ENCODE peak calls at places on chromosomes 16 and 17, in seven cellular contexts. M is mesendoderm, N is IMR-90, I is H9, Y is trophoblast cell, D is H1, P is mesenchymal stem cell. Z is an unnamed sample.

GRCh38 chr16:84595052-84595481 is 22.8 kb downstream of the COTL1 start:
- DNase-seq in P (no peak), D (no peak), Y (no peak), I (peak; percentile 22), M (no peak), N (no peak), Z (no peak)

GRCh38 chr17:489758-490329 is 137.2 kb upstream of the RPH3AL start:
- DNase-seq in Y (no peak), M (peak; percentile 61), N (peak; percentile 44), D (no peak), P (peak; percentile 66), I (peak; percentile 62), Z (peak; percentile 45)

GRCh38 chr16:73192227-73192894 is 144.4 kb upstream of the ZFHX3 start:
- DNase-seq in I (no peak), M (no peak), D (no peak), Y (no peak), N (no peak), P (no peak), Z (no peak)

GRCh38 chr16:60123387-60124023 is 1389.4 kb upstream of the GOT2 start:
- DNase-seq in N (no peak), I (no peak), Y (no peak), D (no peak), M (no peak), P (no peak), Z (no peak)

GRCh38 chr16:49608095-49608494 is 234.5 kb downstream of the C16orf78 start:
- DNase-seq in Y (no peak), N (no peak), P (no peak), I (peak; percentile 45), M (peak; percentile 45), D (no peak), Z (no peak)

GRCh38 chr16:12187939-12188673 is 211.6 kb downstream of the SNX29 start:
- DNase-seq in N (no peak), P (no peak), Y (no peak), M (no peak), I (no peak), D (no peak), Z (no peak)

GRCh38 chr16:65418435-65418834 is 296.6 kb upstream of the CDH11 start:
- DNase-seq in P (peak; percentile 50), M (no peak), Y (no peak), I (no peak), N (peak; percentile 6), D (no peak), Z (no peak)

GRCh38 chr17:2064511-2064910 is 9.6 kb downstream of the HIC1 start:
- DNase-seq in P (peak; percentile 47), D (no peak), N (no peak), Y (no peak), I (no peak), M (no peak), Z (no peak)

GRCh38 chr17:1035546-1036170 is 38.7 kb downstream of the TIMM22 start:
- DNase-seq in Y (no peak), M (no peak), D (no peak), P (peak; percentile 19), N (no peak), I (no peak), Z (no peak)

GRCh38 chr16:55501549-55502322 is 7.1 kb upstream of the LPCAT2 start:
- DNase-seq in D (no peak), I (peak; percentile 48), M (peak; percentile 36), Y (no peak), P (peak; percentile 35), N (no peak), Z (no peak)

GRCh38 chr17:28397687-28398279 is 8.2 kb downstream of the SLC46A1 start:
- DNase-seq in P (no peak), N (no peak), M (no peak), I (no peak), D (no peak), Y (no peak), Z (no peak)

GRCh38 chr17:77857613-77858012 is 100.9 kb upstream of the TNRC6C start:
- DNase-seq in M (no peak), P (no peak), Y (no peak), I (no peak), N (peak; percentile 26), D (no peak), Z (no peak)

GRCh38 chr17:61199431-61200348 is 200.0 kb upstream of the TBX2 start:
- DNase-seq in N (no peak), Y (no peak), D (no peak), I (no peak), M (no peak), P (no peak), Z (no peak)
- H2AK5ac ChIP-seq in N (peak overlapping the region; percentile 71), Y (no peak overlapping the region), D (no peak overlapping the region), I (no peak overlapping the region), M (no peak overlapping the region), P (no peak overlapping the region), Z (no peak overlapping the region)

GRCh38 chr17:29683481-29683880 is 60.8 kb upstream of the CORO6 start:
- DNase-seq in N (no peak), P (no peak), Y (peak; percentile 57), M (no peak), D (no peak), I (no peak), Z (no peak)
- H2AK5ac ChIP-seq in N (no peak overlapping the region), P (no peak overlapping the region), Y (no peak overlapping the region), M (no peak overlapping the region), D (no peak overlapping the region), I (no peak overlapping the region), Z (no peak overlapping the region)

GRCh38 chr16:23795369-23795768 is 40.4 kb upstream of the PRKCB start:
- DNase-seq in P (no peak), M (no peak), N (no peak), D (no peak), Y (no peak), I (no peak), Z (no peak)
- H2AK5ac ChIP-seq in P (no peak overlapping the region), M (no peak overlapping the region), N (no peak overlapping the region), D (no peak overlapping the region), Y (no peak overlapping the region), I (no peak overlapping the region), Z (no peak overlapping the region)

DNA sequence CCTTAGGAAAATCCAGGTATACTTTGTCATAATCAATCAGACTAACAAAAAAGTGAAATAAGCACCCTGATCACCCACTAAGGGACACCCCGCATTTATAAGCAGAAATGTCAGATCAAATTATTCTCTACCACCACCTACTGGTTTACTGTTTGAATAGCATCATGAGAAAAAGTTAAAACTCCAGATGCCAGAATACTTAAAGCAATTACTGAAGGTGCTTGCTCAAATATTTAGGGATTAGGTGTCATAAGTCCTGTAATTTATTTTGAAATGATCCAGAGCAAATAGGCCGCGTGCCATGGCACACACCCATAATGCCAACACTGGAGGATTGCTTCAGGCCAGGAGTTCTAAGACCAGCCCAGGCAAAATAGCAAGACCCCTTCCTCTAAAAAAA is 2.3 kb downstream of the TOP2A start:
- DNase-seq in M (peak; percentile 45), D (no peak), P (peak; percentile 73), Y (no peak), I (no peak), N (peak; percentile 59), Z (no peak)
- H2AK5ac ChIP-seq in M (no peak overlapping the region), D (no peak overlapping the region), P (no peak overlapping the region), Y (no peak overlapping the region), I (no peak overlapping the region), N (peak overlapping the region; percentile 64), Z (no peak overlapping the region)

DNA sequence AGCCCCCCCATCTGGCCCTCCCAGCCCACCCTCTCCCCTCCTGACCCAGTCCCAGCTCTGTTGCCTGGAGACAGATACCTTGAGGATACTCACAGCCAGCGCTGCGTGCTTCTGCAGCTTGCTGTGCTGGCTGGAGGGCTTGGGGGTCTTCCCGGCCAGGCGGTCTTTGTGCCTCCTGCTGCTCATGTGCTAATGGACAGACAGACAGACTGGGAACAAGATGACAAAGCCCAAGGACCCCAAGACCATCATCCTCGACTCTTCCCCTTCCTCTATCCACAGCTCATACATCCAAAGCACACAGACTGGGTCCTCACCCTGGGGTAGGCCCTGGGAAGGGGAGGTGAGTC is 7.6 kb downstream of the NKIRAS2 start:
- DNase-seq in P (no peak), M (no peak), I (no peak), N (no peak), D (no peak), Y (no peak), Z (no peak)
- H2AK5ac ChIP-seq in P (no peak overlapping the region), M (no peak overlapping the region), I (no peak overlapping the region), N (no peak overlapping the region), D (no peak overlapping the region), Y (peak overlapping the region; percentile 11), Z (peak overlapping the region; percentile 96)

GRCh38 chr17:76535788-76536510 is 1.6 kb downstream of the CYGB start:
- DNase-seq in D (no peak), Y (no peak), N (no peak), I (no peak), M (no peak), P (no peak), Z (no peak)
- H2AK5ac ChIP-seq in D (peak overlapping the region; percentile 24), Y (no peak overlapping the region), N (peak overlapping the region; percentile 55), I (no peak overlapping the region), M (peak overlapping the region; percentile 49), P (no peak overlapping the region), Z (no peak overlapping the region)

DNA sequence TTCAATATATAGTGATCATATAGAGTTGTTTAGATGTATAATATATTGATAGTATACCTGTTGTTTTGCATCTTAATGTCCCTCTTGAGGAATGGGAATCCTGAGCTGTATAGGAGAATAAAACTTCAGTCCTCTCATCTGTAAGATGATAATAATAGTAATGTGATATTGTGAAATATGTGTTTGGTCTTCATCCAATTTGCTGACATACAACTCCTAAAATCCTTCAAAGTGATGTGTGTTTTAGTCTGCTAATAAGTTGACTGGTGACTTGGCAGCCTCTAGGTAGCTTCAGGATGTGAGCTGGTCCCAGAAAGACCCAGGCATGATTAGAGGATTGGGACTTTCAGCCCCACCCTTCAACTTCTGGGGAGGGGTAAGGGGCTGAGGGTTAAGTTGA is 22.8 kb upstream of the NFAT5 start:
- DNase-seq in D (no peak), Y (no peak), M (no peak), N (peak; percentile 40), I (no peak), P (no peak), Z (no peak)
- H2AK5ac ChIP-seq in D (no peak overlapping the region), Y (no peak overlapping the region), M (no peak overlapping the region), N (no peak overlapping the region), I (no peak overlapping the region), P (no peak overlapping the region), Z (no peak overlapping the region)

DNA sequence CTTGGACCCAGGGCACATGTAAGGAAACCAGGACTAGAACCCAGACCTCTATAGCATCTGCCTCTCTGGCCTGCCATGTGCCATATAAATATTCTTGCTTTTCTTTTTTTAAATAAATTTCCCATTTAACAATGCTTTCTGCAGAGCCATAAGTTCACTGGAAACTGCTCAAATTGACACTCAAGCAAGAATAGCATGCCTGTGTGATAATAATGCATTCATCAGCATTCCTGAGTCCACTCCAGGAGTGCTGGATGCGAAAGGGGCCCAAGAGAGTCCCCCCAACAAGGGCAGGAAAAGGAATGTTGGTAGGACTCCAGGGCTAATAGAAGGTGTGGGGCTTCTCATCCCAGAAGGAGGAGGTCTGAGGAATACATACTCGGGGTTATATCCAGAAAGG is 78.4 kb downstream of the HLF start:
- DNase-seq in N (no peak), D (no peak), M (no peak), Y (no peak), P (no peak), I (no peak), Z (no peak)
- H2AK5ac ChIP-seq in N (no peak overlapping the region), D (no peak overlapping the region), M (no peak overlapping the region), Y (no peak overlapping the region), P (no peak overlapping the region), I (no peak overlapping the region), Z (no peak overlapping the region)

GRCh38 chr16:8691728-8692127 is 17.3 kb downstream of the ABAT start:
- DNase-seq in M (no peak), P (no peak), D (no peak), N (no peak), I (no peak), Y (no peak), Z (no peak)
- H2AK5ac ChIP-seq in M (no peak overlapping the region), P (no peak overlapping the region), D (no peak overlapping the region), N (no peak overlapping the region), I (no peak overlapping the region), Y (no peak overlapping the region), Z (no peak overlapping the region)